ENCODE peak calls at places on chromosomes 2 and 18, in nine cellular contexts. C, Y, Q, J, A, R, F, X and S are unnamed samples.

GRCh38 chr18:42053188-42053781 is 98.3 kb downstream of the PIK3C3 start:
- DNase-seq in C (peak), Y (peak), Q (peak), J (peak), A (peak), R (peak), F (peak), X (peak), S (peak)

GRCh38 chr2:29262681-29263260 is 147.6 kb downstream of the CLIP4 start:
- DNase-seq in C (no peak), Y (no peak), Q (no peak), J (no peak), A (no peak), R (no peak), F (no peak), X (no peak), S (no peak)

GRCh38 chr2:84991404-84992151 is 20.6 kb downstream of the KCMF1 start:
- DNase-seq in C (no peak), Y (peak), Q (peak), J (no peak), A (no peak), R (no peak), F (no peak), X (no peak), S (no peak)

GRCh38 chr2:138707424-138708074 is 72.6 kb downstream of the NXPH2 start:
- DNase-seq in C (no peak), Y (peak), Q (peak), J (no peak), A (no peak), R (no peak), F (no peak), X (no peak), S (no peak)

GRCh38 chr2:105243961-105244360 is 2.4 kb downstream of the GPR45 start:
- DNase-seq in C (no peak), Y (no peak), Q (no peak), J (no peak), A (no peak), R (no peak), F (no peak), X (peak), S (peak)

GRCh38 chr18:3857544-3857943 is 407.6 kb downstream of the TGIF1 start:
- DNase-seq in C (no peak), Y (peak), Q (peak), J (no peak), A (no peak), R (no peak), F (no peak), X (no peak), S (no peak)

GRCh38 chr2:74719066-74719465 is 65.0 kb downstream of the SEMA4F start:
- DNase-seq in C (no peak), Y (no peak), Q (no peak), J (no peak), A (peak), R (no peak), F (no peak), X (no peak), S (no peak)

GRCh38 chr2:158321264-158321663 is 135.3 kb downstream of the CCDC148 start:
- DNase-seq in C (no peak), Y (peak), Q (peak), J (peak), A (no peak), R (no peak), F (no peak), X (peak), S (no peak)

GRCh38 chr2:159124441-159124911 is 156.0 kb downstream of the TANC1 start:
- DNase-seq in C (no peak), Y (peak), Q (peak), J (peak), A (peak), R (no peak), F (no peak), X (no peak), S (peak)

GRCh38 chr2:234691226-234691600 is 194.3 kb upstream of the ARL4C start:
- DNase-seq in C (no peak), Y (no peak), Q (no peak), J (no peak), A (no peak), R (no peak), F (no peak), X (no peak), S (no peak)

GRCh38 chr18:63559567-63560491 is 17.7 kb downstream of the SERPINB12 start:
- DNase-seq in C (no peak), Y (no peak), Q (no peak), J (no peak), A (no peak), R (peak), F (no peak), X (no peak), S (no peak)

GRCh38 chr18:22219568-22220355 is 50.4 kb downstream of the GATA6 start:
- DNase-seq in C (no peak), Y (no peak), Q (no peak), J (peak), A (no peak), R (no peak), F (no peak), X (no peak), S (no peak)

GRCh38 chr18:77114564-77115391 is 17.8 kb downstream of the MBP start:
- DNase-seq in C (no peak), Y (peak), Q (peak), J (no peak), A (peak), R (no peak), F (peak), X (no peak), S (no peak)

GRCh38 chr18:48201337-48201705 is 207.9 kb downstream of the ZBTB7C start:
- DNase-seq in C (no peak), Y (no peak), Q (no peak), J (peak), A (no peak), R (no peak), F (no peak), X (no peak), S (no peak)

GRCh38 chr18:2173464-2173863 is 397.8 kb downstream of the METTL4 start:
- DNase-seq in C (no peak), Y (peak), Q (peak), J (no peak), A (no peak), R (no peak), F (no peak), X (peak), S (no peak)

GRCh38 chr2:232487385-232488096 is at the start of gene ECEL1:
- DNase-seq in C (no peak), Y (no peak), Q (no peak), J (no peak), A (no peak), R (no peak), F (no peak), X (peak), S (no peak)

GRCh38 chr18:48862678-48863270 is 88.0 kb downstream of the SMAD7 start:
- DNase-seq in C (no peak), Y (no peak), Q (no peak), J (no peak), A (no peak), R (no peak), F (no peak), X (no peak), S (no peak)

GRCh38 chr2:11703700-11704099 is 33.7 kb upstream of the NTSR2 start:
- DNase-seq in C (no peak), Y (peak), Q (peak), J (no peak), A (no peak), R (no peak), F (no peak), X (no peak), S (no peak)

GRCh38 chr2:156333274-156333950 is 891 bp upstream of the NR4A2 start:
- DNase-seq in C (peak), Y (no peak), Q (no peak), J (no peak), A (no peak), R (peak), F (no peak), X (no peak), S (no peak)

GRCh38 chr2:219124379-219125110 is 36.1 kb downstream of the NHEJ1 start:
- DNase-seq in C (no peak), Y (peak), Q (peak), J (no peak), A (peak), R (no peak), F (peak), X (no peak), S (no peak)

GRCh38 chr2:217283505-217283904 is 423.6 kb upstream of the TNP1 start:
- DNase-seq in C (no peak), Y (no peak), Q (peak), J (no peak), A (no peak), R (no peak), F (no peak), X (no peak), S (no peak)

GRCh38 chr18:49899647-49900330 is 86.5 kb upstream of the ACAA2 start:
- DNase-seq in C (peak), Y (no peak), Q (no peak), J (no peak), A (no peak), R (no peak), F (no peak), X (no peak), S (no peak)

GRCh38 chr2:10495311-10495987 is 47.3 kb upstream of the ODC1 start:
- DNase-seq in C (no peak), Y (no peak), Q (no peak), J (no peak), A (peak), R (no peak), F (no peak), X (no peak), S (no peak)

GRCh38 chr2:23801396-23801795 is 125.5 kb downstream of the ATAD2B start:
- DNase-seq in C (no peak), Y (peak), Q (peak), J (no peak), A (no peak), R (no peak), F (no peak), X (no peak), S (no peak)

GRCh38 chr2:234768608-234769196 is 183.1 kb upstream of the SH3BP4 start:
- DNase-seq in C (no peak), Y (no peak), Q (peak), J (no peak), A (no peak), R (no peak), F (no peak), X (no peak), S (no peak)

GRCh38 chr2:240247868-240248820 is 107.7 kb upstream of the OTOS start:
- DNase-seq in C (no peak), Y (no peak), Q (no peak), J (no peak), A (peak), R (no peak), F (no peak), X (no peak), S (no peak)

GRCh38 chr18:74480149-74480651 is 16.0 kb upstream of the CNDP2 start:
- DNase-seq in C (no peak), Y (no peak), Q (no peak), J (no peak), A (no peak), R (no peak), F (no peak), X (no peak), S (no peak)

GRCh38 chr2:232680006-232680405 is 17.1 kb upstream of the GIGYF2 start:
- DNase-seq in C (no peak), Y (no peak), Q (no peak), J (no peak), A (no peak), R (no peak), F (no peak), X (no peak), S (no peak)

DNA sequence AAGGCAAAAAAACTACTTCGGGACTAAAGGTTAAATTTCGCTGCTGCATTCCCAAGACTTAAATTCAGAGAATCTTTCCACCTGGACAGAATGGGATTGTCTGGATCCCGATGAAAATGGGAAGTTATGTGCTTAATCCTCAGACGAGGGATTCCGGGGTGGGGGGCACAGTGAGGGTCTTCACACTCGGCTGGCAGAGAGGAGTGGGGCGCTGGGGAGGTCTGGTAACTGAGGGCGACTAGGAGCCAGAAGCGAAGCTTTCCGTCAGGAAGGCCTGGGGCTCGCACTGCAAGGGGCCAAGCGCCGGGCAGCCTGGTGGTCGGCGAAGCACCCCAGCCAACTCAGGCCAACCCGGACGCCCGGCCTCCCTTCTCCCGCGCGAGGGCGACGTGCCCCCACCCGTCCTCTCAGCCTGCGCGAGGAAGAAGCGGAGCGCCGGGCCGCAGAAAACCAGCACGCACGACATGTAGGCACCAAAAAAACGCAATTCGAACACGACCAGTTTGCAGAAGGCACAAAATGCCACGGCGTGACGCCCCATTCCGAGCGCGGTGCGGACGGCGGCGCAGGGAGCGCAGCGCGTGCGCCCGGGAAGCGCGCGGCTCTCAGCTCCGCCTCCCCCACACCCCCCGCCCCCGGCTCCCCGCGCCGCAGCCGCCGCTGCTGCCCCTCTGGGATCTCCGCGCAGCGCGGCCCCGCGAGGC is 188.1 kb downstream of the ZEB2 start:
- DNase-seq in C (no peak), Y (no peak), Q (no peak), J (peak), A (peak), R (no peak), F (peak), X (no peak), S (no peak)
- TF ChIP-seq CTCF in C (peak), Y (peak), Q (peak), J (no peak), A (no peak), R (peak), F (peak), X (peak), S (peak)

GRCh38 chr18:8052237-8052701 is 485.2 kb downstream of the PTPRM start:
- DNase-seq in C (peak), Y (peak), Q (peak), J (no peak), A (no peak), R (peak), F (no peak), X (no peak), S (no peak)
- TF ChIP-seq CTCF in C (no peak), Y (no peak), Q (no peak), J (no peak), A (no peak), R (no peak), F (no peak), X (no peak), S (peak)

DNA sequence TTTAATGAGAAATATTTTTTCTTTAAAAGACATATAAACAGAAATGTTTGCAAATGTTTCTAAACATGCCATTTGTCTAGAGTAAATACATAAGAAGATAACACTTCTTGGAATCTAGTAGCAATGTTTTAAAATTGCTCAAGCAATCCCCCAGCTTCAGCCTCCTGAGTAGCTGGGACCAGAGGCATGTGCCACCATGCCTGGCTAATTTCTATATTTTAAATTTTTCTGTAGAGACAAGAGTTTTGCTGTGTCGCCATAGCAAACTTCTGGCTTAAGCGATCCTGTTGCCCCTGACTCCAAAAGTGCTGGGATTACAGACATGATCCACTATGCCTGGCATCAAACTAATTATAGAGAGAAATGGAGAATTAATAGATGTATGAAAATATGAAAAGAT is 14.6 kb upstream of the MBD2 start:
- DNase-seq in C (no peak), Y (no peak), Q (no peak), J (no peak), A (no peak), R (no peak), F (no peak), X (no peak), S (no peak)
- TF ChIP-seq CTCF in C (no peak), Y (no peak), Q (no peak), J (no peak), A (no peak), R (no peak), F (no peak), X (no peak), S (no peak)

DNA sequence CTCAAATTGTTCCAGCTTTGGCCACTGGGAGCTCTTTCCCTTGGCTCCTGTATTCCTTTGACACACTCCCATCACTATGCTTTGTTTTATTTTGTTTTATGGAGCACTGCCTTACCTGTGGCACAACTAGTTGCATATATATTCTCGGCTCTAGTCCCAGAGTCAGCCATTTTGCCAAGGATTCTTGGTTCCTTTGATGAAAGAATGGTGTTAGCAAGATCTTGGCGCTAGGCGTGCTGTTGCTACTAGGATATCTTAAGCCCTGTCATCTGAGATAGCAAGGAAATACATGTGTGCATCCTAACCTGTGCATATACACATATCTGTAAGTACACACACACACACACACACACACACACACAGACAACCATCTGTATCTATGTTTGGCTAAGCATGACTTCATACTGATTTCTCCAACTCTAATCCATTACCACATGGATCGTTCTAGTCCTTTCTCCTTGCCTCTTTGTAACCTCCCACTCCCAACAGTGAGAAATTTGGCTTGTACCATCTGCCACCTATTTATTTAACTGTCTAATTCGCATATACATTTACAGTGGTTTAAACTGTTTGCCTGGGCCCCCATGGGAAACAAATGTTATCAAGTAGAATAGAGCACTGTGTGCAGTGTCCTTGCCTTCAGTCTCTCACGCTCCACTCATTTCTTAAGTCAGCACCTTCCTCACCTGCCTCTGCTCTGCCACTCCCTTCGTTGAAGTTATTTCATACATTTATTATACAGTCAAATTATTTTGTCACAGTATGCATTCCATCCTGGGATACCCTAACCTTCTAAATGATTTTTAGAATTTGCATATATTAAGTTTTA is 137.5 kb upstream of the MAP3K20 start:
- DNase-seq in C (no peak), Y (no peak), Q (no peak), J (no peak), A (no peak), R (no peak), F (no peak), X (no peak), S (no peak)
- TF ChIP-seq CTCF in C (no peak), Y (no peak), Q (no peak), J (peak), A (no peak), R (no peak), F (no peak), X (no peak), S (no peak)